ENCODE peak calls at places on chromosomes 5 and 9, in six cellular contexts. K, W, S, C, U and O are unnamed samples.

GRCh38 chr9:110476251-110476650 is 103.3 kb downstream of the SVEP1 start:
- DNase-seq in W (no peak), K (no peak), U (no peak), S (no peak), C (no peak), O (no peak)

GRCh38 chr5:174151579-174152181 is 106.2 kb downstream of the NSG2 start:
- DNase-seq in W (no peak), K (no peak), C (no peak), S (no peak), U (no peak), O (no peak)

GRCh38 chr9:116181853-116182610 is 28.4 kb downstream of the PAPPA start:
- DNase-seq in U (no peak), K (no peak), C (no peak), S (no peak), W (no peak), O (no peak)

GRCh38 chr9:133351908-133352634 is 4.1 kb downstream of the RPL7A start:
- DNase-seq in W (peak; percentile 71), U (no peak), S (peak; percentile 83), C (no peak), K (peak; percentile 74), O (no peak)

GRCh38 chr5:71892641-71893340 is 173.7 kb downstream of the CARTPT start:
- DNase-seq in C (no peak), W (no peak), S (no peak), K (no peak), U (no peak), O (no peak)

GRCh38 chr9:76415154-76415553 is 20.9 kb upstream of the RFK start:
- DNase-seq in C (no peak), S (no peak), K (no peak), U (no peak), W (no peak), O (no peak)

GRCh38 chr5:107300928-107301327 is 369.8 kb downstream of the EFNA5 start:
- DNase-seq in C (no peak), W (no peak), U (no peak), S (no peak), K (no peak), O (no peak)

GRCh38 chr9:100222674-100223073 is 123.6 kb downstream of the INVS start:
- DNase-seq in U (no peak), C (no peak), S (no peak), W (peak; percentile 20), K (no peak), O (no peak)

GRCh38 chr9:136173648-136174290 is 31.2 kb downstream of the LHX3 start:
- DNase-seq in S (no peak), K (no peak), C (no peak), U (no peak), W (no peak), O (no peak)

GRCh38 chr9:72981433-72981832 is 28.6 kb upstream of the ALDH1A1 start:
- DNase-seq in U (no peak), S (no peak), C (no peak), K (no peak), W (no peak), O (no peak)

GRCh38 chr9:72983512-72984021 is 30.7 kb upstream of the ALDH1A1 start:
- DNase-seq in S (no peak), C (no peak), W (no peak), U (no peak), K (peak; percentile 87), O (no peak)

GRCh38 chr9:72980600-72981265 is 27.9 kb upstream of the ALDH1A1 start:
- DNase-seq in S (no peak), U (no peak), W (no peak), K (peak; percentile 80), C (no peak), O (no peak)

GRCh38 chr9:72983056-72983455 is 30.2 kb upstream of the ALDH1A1 start:
- DNase-seq in K (peak; percentile 86), C (no peak), S (no peak), U (no peak), W (no peak), O (no peak)

DNA sequence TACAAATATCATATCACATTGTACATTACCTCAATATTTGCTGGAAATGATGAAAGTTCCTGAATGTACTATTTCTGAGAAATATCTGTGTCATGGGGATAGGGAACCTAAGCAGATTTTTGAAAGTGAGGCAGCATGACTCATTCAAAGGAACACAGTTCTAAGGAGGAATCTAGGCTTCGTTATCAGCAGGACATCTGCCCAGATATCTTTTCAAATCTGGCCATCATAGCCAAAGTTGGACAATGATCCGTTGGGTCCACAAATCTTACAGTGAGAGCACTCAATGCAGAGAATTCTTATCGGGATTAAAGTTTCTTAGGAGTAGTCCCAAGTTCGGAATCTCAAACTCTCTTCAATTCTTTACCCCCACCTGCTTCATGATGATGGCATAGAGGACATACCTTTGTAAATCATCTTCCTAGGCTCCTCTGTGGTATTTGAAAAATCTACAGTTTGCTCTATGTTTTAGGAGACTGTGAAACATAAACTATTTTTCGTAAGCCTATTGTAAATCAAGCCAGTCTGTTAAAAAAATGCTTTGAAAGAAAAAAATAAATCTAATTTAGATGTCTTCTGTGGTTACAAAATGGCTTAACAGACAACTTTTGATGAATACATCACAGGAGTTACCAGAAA is 29.4 kb upstream of the ALDH1A1 start:
- DNase-seq in S (no peak), U (no peak), K (no peak), W (no peak), C (no peak), O (no peak)
- TF ChIP-seq YY1 in S (no peak), U (no peak), K (no peak), W (no peak), C (no peak), O (no peak)

DNA sequence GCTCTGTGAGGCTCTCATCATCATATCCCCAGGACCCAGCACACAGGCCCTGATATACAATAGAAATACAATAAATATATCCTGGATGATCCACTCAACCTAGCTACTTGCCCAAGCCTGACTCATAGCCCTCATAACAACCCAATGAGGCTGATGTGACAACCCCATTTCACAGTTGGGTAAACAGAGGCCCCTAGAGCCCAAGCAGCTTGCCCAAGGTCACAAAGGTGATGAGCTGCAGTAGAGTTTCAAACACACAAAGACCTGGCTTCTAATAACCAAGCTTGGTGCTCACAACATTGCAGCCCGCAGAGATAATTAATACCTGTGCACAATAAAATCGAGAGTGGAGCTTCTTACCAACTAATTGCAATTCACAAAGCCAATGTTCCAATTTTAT is 3.2 kb upstream of the AKNA start:
- DNase-seq in U (no peak), K (no peak), S (no peak), C (no peak), W (no peak), O (no peak)
- H2AFZ ChIP-seq in U (no peak overlapping the region), K (no peak overlapping the region), S (no peak overlapping the region), C (no peak overlapping the region), W (no peak overlapping the region), O (no peak overlapping the region)

GRCh38 chr5:112381521-112381920 is 37.6 kb downstream of the EPB41L4A start:
- DNase-seq in S (no peak), K (no peak), W (no peak), C (no peak), U (no peak), O (no peak)

GRCh38 chr5:112384523-112384922 is 34.6 kb downstream of the EPB41L4A start:
- DNase-seq in U (no peak), W (no peak), C (no peak), S (no peak), K (no peak), O (no peak)

GRCh38 chr5:112374356-112374755 is 44.7 kb downstream of the EPB41L4A start:
- DNase-seq in W (no peak), U (no peak), S (no peak), K (no peak), C (no peak), O (no peak)

GRCh38 chr5:112374818-112375217 is 44.3 kb downstream of the EPB41L4A start:
- DNase-seq in S (no peak), U (no peak), W (no peak), C (no peak), K (no peak), O (no peak)

GRCh38 chr5:112379541-112380325 is 39.3 kb downstream of the EPB41L4A start:
- DNase-seq in U (no peak), K (no peak), C (no peak), S (no peak), W (no peak), O (no peak)
- TF ChIP-seq YY1 in U (no peak), K (no peak), C (no peak), S (no peak), W (no peak), O (no peak)

GRCh38 chr5:136104311-136104975 is 28.2 kb upstream of the SMAD5 start:
- DNase-seq in U (no peak), S (no peak), W (no peak), K (no peak), C (no peak), O (no peak)
- H2AFZ ChIP-seq in U (no peak overlapping the region), S (peak overlapping the region; percentile 88), W (no peak overlapping the region), K (peak overlapping the region; percentile 74), C (no peak overlapping the region), O (no peak overlapping the region)

DNA sequence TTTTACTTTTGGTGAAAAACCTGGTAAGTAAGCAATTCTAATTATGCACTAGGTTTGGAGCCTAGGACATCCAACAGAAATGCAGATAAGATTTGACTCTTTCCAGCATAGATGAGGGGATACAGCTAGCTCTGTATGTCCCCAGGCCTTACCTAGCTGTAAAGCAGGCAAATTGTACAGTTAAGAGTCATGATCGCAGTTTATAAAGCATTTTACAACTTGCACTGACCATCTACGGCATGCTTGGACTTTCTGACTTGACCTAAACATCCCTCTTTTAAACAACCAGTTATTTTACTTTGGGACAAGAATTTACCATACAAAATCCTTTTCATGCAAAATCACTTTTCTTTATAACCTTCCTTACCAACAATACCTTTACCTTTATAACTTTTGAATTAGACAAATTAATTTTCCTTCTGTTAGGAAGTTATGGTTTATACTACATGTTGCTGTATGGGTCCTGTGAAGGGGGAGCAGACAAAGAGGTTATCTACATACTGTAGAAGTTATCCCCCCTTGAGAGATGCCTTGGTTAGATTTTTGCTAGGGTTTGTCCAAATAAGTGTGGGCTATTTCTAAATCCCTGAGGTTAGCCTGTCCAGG is 36.8 kb downstream of the FGD3 start:
- DNase-seq in U (no peak), W (no peak), S (no peak), C (no peak), K (no peak), O (peak; percentile 48)
- TF ChIP-seq YY1 in U (no peak), W (no peak), S (peak; percentile 46), C (no peak), K (no peak), O (no peak)